ENCODE peak calls at places on chromosomes 4 and X, in six cellular contexts. I, Q, D, L, F and A are unnamed samples. For H3K4me1, the result is how much of the 10 kb centered on the place peaks cover.

GRCh38 chrX:24002792-24003191 is 24.2 kb downstream of the KLHL15 start:
- DNase-seq in I (no peak), Q (peak), D (no peak), L (no peak), F (no peak), A (no peak)

GRCh38 chr4:158965208-158965607 is 137.7 kb upstream of the RAPGEF2 start:
- DNase-seq in I (no peak), Q (no peak), D (no peak), L (no peak), F (no peak), A (no peak)

GRCh38 chr4:15938182-15938581 is 358 bp downstream of the FGFBP1 start:
- DNase-seq in I (no peak), Q (peak), D (no peak), L (no peak), F (peak), A (peak)

GRCh38 chr4:18022572-18023039 is 1.1 kb upstream of the LCORL start:
- DNase-seq in I (peak), Q (no peak), D (no peak), L (no peak), F (no peak), A (no peak)

GRCh38 chr4:80202190-80202711 is 4.9 kb downstream of the PRDM8 start:
- DNase-seq in I (peak), Q (peak), D (peak), L (no peak), F (peak), A (peak)

GRCh38 chr4:6324999-6325790 is 55.5 kb downstream of the WFS1 start:
- DNase-seq in I (no peak), Q (peak), D (no peak), L (no peak), F (no peak), A (no peak)

GRCh38 chr4:77538574-77539157 is 67.0 kb upstream of the CXCL13 start:
- DNase-seq in I (no peak), Q (no peak), D (peak), L (no peak), F (no peak), A (no peak)

GRCh38 chr4:54067163-54067562 is 2.8 kb upstream of the CHIC2 start:
- DNase-seq in I (peak), Q (no peak), D (peak), L (no peak), F (no peak), A (no peak)

GRCh38 chrX:139120760-139121159 is 409.2 kb upstream of the FGF13 start:
- DNase-seq in I (no peak), Q (no peak), D (no peak), L (no peak), F (no peak), A (no peak)

GRCh38 chr4:166972071-166972470 is 262.2 kb downstream of the SPOCK3 start:
- DNase-seq in I (no peak), Q (no peak), D (peak), L (no peak), F (no peak), A (no peak)

GRCh38 chr4:118989098-118990080 is 100.7 kb downstream of the SYNPO2 start:
- DNase-seq in I (peak), Q (no peak), D (peak), L (no peak), F (no peak), A (no peak)

GRCh38 chrX:69109036-69109663 is 56.1 kb downstream of the PJA1 start:
- DNase-seq in I (no peak), Q (no peak), D (no peak), L (no peak), F (no peak), A (no peak)

GRCh38 chr4:116839826-116840225 is 245.6 kb downstream of the TRAM1L1 start:
- DNase-seq in I (no peak), Q (no peak), D (peak), L (no peak), F (no peak), A (no peak)

GRCh38 chrX:116232833-116233232 is 62.3 kb downstream of the AGTR2 start:
- DNase-seq in I (peak), Q (no peak), D (peak), L (no peak), F (no peak), A (no peak)

GRCh38 chr4:130812117-130812765 is 1716.3 kb downstream of the C4orf33 start:
- DNase-seq in I (no peak), Q (no peak), D (no peak), L (no peak), F (no peak), A (no peak)

GRCh38 chr4:37243722-37244582 is 591 bp upstream of the NWD2 start:
- DNase-seq in I (no peak), Q (peak), D (peak), L (peak), F (peak), A (peak)

GRCh38 chr4:16667464-16667863 is 231.0 kb downstream of the LDB2 start:
- DNase-seq in I (peak), Q (no peak), D (peak), L (no peak), F (no peak), A (no peak)

GRCh38 chrX:625137-625691 is 5.4 kb upstream of the SHOX start:
- DNase-seq in I (no peak), Q (no peak), D (no peak), L (no peak), F (no peak), A (no peak)

GRCh38 chr4:7291372-7292135 is 99.2 kb downstream of the SORCS2 start:
- DNase-seq in I (peak), Q (no peak), D (no peak), L (no peak), F (no peak), A (no peak)

DNA sequence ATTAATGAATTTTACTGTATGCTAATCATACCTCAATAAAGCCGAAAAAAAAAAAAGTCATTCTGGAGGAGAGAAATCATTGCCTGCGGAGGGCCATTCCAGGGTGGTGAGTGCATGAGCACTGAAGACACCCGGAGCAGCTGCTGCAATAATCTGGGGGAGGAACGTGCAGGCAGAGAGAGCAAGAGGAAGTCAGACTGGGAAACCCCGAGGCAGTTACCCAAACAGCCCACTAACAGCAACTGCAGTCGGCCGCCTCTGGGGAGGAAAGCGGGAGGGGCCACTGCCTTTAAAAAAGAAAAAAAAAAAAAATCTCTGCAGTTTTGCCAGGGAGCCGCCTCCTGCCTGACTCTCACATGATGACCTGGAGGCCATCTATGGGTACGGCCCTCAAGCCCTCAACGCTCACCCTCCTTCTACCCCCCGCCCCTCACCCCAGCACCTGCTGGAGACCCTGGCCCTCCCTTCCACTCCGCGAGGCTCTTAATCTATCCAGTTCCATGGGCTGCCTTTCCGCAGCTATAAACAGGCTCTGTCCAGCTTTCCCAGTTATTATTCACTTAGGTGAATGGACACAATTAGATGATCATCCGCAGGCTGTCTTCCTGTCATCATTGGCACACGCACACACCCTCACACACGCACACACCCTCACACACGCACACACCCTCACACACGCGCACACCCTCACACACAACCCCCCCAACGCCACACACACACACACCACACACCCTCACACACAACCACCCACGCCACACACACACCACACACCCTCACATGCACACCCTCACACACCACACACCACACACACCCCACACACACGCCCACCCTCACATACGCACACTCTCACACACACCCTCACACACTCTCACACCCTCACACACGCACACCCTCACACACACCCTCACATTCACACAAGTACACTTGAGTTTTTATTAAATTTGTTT is 3.4 kb upstream of the AVPR2 start:
- DNase-seq in I (peak), Q (peak), D (peak), L (no peak), F (no peak), A (peak)
- H3K18ac ChIP-seq in I (no peak), Q (no peak), D (peak), L (no peak), F (no peak), A (peak)

DNA sequence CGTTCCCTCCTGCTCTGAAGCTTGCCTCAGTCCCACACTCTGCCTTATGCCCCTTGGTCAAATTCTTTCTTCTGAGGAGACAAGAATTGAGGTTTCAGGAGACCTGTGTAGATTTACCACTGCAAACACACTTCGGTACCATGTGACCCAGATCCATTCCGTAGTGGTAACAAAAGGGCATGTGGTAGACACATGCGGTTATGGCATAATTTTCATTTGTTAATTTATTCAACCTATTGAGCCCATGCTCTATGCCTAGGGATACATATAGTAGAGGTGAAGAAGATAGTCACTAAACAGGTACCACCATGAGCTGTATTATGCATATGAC is 190.9 kb downstream of the NDST4 start:
- DNase-seq in I (no peak), Q (no peak), D (no peak), L (no peak), F (no peak), A (no peak)
- H3K4me1 ChIP-seq in I (under half), Q (under half), D (under half), L (under half), F (under half), A (under half)

DNA sequence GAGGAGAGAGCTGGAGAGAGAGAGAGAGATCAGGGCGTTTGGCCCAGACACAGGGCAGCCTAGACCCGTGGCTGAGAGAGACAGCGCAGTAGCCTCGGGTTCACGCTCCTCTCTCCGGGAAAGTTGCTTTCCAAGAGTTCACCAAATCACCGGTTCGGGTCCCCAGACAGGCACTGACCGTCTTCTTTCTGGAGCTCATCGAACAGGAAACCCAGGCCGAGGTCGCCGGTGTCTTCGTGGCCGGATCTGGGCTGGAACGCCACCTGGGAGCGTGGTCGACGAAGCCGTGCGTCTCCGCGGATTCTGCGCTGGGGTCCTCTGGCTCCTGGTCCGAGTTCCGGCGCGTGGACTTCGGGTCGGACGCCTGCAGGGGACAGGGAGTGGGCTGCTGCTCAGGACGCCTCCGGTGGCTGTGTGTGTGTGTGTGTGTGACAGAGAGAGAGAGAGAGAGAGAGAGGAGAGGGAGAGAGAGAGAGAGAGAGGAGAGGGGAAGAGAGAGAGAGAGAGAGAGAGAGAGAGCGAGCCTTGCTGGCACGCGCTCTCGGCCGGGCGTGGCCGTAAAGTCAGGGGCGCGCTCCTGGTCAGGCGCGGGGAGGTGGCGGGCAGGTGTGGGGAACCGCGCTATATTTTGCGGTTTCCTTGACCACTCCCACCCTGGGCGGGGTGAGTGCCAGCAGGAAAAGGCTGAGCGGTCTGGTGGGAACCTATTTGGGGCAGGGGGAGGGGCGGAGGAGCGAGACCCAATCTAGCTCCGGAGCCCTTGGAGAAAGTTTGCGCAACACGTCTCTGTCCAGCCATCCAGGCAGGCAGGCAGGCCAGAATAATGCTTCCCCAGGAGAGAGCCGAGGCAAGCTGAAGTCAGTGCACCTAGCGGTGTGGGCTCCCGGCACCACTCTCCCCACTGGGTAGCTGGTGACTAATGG is 62.1 kb downstream of the RHOXF2B start:
- DNase-seq in I (no peak), Q (peak), D (no peak), L (no peak), F (peak), A (peak)
- H3K4ac ChIP-seq in I (no peak), Q (no peak), D (no peak), L (no peak), F (no peak), A (no peak)

DNA sequence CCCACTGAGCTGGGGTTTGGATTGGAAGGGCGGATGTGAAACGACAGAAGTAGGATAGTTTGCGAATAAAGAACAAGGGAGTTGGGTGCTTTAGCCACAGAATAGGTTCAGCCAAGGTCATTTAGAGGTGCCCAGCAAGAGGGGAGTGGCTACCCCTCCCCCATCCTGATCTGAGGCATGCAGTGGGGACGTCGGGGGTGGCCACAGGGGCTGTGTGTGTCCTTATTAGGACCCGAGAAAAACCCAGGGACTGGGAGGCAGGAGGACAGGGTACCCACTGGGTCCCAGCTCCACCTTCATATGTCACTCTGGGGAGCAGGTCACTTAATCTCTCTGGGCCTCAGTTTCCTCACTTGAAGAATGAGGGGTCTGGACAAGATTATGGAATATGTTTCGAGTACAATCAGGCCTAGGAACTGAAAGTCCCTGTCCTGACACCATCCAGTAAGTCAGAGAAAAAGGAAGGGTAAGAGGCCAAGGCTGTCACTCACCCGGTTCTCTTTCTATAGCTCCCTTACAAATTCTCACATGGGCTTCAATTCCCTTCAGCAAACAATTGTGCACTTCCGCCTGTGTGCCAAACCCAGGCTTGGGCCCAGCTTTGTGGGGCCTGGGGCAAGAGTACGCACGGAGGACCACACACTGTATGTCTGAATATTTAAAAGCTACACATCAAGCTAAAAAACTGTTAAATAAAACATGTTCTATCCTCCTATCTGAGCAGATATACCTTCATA is 4.2 kb upstream of the NYX start:
- DNase-seq in I (no peak), Q (no peak), D (no peak), L (no peak), F (no peak), A (no peak)
- H3K18ac ChIP-seq in I (peak), Q (no peak), D (peak), L (peak), F (peak), A (peak)

GRCh38 chr4:163666335-163666888 is 171.9 kb downstream of the TMA16 start:
- DNase-seq in I (no peak), Q (no peak), D (no peak), L (no peak), F (no peak), A (no peak)
- H3K4me1 ChIP-seq in I (under half), Q (under half), D (under half), L (under half), F (under half), A (under half)

GRCh38 chr4:65671402-65671801 is 1.1 kb upstream of the EPHA5 start:
- DNase-seq in I (no peak), Q (peak), D (no peak), L (no peak), F (no peak), A (no peak)

GRCh38 chr4:65669008-65669971 is 999 bp downstream of the EPHA5 start:
- DNase-seq in I (no peak), Q (peak), D (peak), L (peak), F (peak), A (peak)

GRCh38 chr4:65670331-65671031 is at the start of gene EPHA5:
- DNase-seq in I (peak), Q (peak), D (peak), L (peak), F (peak), A (peak)

GRCh38 chr4:65668201-65669007 is 1.9 kb downstream of the EPHA5 start:
- DNase-seq in I (no peak), Q (peak), D (peak), L (peak), F (peak), A (peak)

DNA sequence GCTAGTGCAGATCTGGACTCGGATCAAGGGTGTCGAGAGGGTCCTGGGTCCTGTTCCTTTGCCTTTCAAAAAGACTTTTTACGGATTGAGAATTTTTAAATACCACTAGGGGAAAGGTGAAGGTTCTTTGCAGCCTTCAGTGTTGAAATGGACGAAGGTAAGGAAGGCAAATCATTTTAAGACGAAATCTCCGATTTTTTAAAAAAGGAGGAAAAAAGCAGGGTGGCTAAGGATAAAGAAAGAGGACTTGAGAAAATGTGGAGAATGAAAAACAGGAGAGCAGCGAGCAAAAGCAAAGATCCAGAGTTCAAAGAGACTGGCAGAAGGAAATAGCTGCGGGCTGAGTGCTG is 333 bp downstream of the EPHA5 start:
- DNase-seq in I (no peak), Q (no peak), D (no peak), L (no peak), F (no peak), A (no peak)
- H3K4ac ChIP-seq in I (no peak), Q (no peak), D (peak), L (no peak), F (no peak), A (no peak)